ENCODE peak calls at places on chromosome 13, in nine cellular contexts. L, K, I, D, O, M, Y, U and T are unnamed samples.

GRCh38 chr13:40626977-40627376 is 39.5 kb downstream of the FOXO1 start:
- DNase-seq in U (no peak), M (no peak), O (no peak), I (no peak), Y (no peak), L (no peak), K (no peak), D (no peak), T (no peak)

GRCh38 chr13:110471156-110471832 is 90.2 kb downstream of the RAB20 start:
- DNase-seq in D (no peak), Y (no peak), K (no peak), U (peak), M (no peak), L (no peak), I (no peak), O (peak), T (no peak)

GRCh38 chr13:91930687-91931086 is 532.3 kb downstream of the GPC5 start:
- DNase-seq in U (no peak), O (no peak), M (no peak), I (no peak), D (no peak), L (no peak), Y (no peak), K (no peak), T (no peak)

GRCh38 chr13:112616586-112617381 is 28.8 kb upstream of the TUBGCP3 start:
- DNase-seq in I (no peak), U (peak), L (peak), Y (no peak), O (no peak), M (peak), K (peak), D (no peak), T (peak)

GRCh38 chr13:30107536-30108136 is 199.7 kb downstream of the KATNAL1 start:
- DNase-seq in K (no peak), Y (no peak), D (no peak), L (no peak), U (no peak), I (no peak), M (peak), O (peak), T (no peak)

GRCh38 chr13:109672545-109672944 is 113.8 kb downstream of the IRS2 start:
- DNase-seq in D (no peak), L (peak), M (no peak), O (no peak), K (no peak), Y (no peak), I (no peak), U (no peak), T (no peak)

GRCh38 chr13:109998030-109998429 is 211.6 kb upstream of the IRS2 start:
- DNase-seq in O (no peak), D (no peak), U (no peak), L (no peak), I (no peak), K (no peak), M (no peak), Y (no peak), T (no peak)

GRCh38 chr13:90732049-90732448 is 615.4 kb upstream of the MIR17HG start:
- DNase-seq in U (no peak), M (peak), I (no peak), Y (peak), O (no peak), D (no peak), L (no peak), K (no peak), T (no peak)

GRCh38 chr13:24680258-24680920 is at the start of gene ATP12A:
- DNase-seq in Y (no peak), D (peak), K (peak), I (no peak), O (no peak), U (peak), M (no peak), L (no peak), T (no peak)

GRCh38 chr13:64855506-64855905 is 2374.6 kb downstream of the PCDH9 start:
- DNase-seq in Y (no peak), M (no peak), I (no peak), O (no peak), K (no peak), D (no peak), L (no peak), U (no peak), T (no peak)

GRCh38 chr13:40016953-40017660 is 361.6 kb downstream of the COG6 start:
- DNase-seq in Y (no peak), U (no peak), M (no peak), D (no peak), O (no peak), L (peak), I (no peak), K (no peak), T (no peak)

GRCh38 chr13:44471686-44472085 is 98.1 kb downstream of the SERP2 start:
- DNase-seq in O (no peak), M (peak), L (peak), I (no peak), K (no peak), Y (no peak), U (no peak), D (no peak), T (no peak)

GRCh38 chr13:49637989-49638388 is 9.7 kb downstream of the ARL11 start:
- DNase-seq in L (no peak), I (no peak), O (no peak), K (no peak), M (no peak), U (no peak), Y (no peak), D (no peak), T (no peak)

GRCh38 chr13:21569686-21570085 is 34.3 kb downstream of the MICU2 start:
- DNase-seq in O (no peak), L (no peak), I (no peak), Y (no peak), D (no peak), M (no peak), U (no peak), K (no peak), T (no peak)

GRCh38 chr13:83879431-83880171 is 2.7 kb downstream of the SLITRK1 start:
- DNase-seq in U (no peak), Y (peak), I (no peak), D (no peak), L (no peak), M (no peak), O (no peak), K (no peak), T (no peak)